ENCODE peak calls at places on chromosomes 3 and 15, in six cellular contexts. P, F, U, C, X and S are unnamed samples.

GRCh38 chr15:34318277-34319079 is 19.1 kb downstream of the SLC12A6 start:
- DNase-seq in P (peak; percentile 51), F (peak; percentile 67), U (peak; percentile 64), C (peak; percentile 70), X (no peak), S (no peak)

GRCh38 chr3:94515983-94516382 is 453.1 kb downstream of the NSUN3 start:
- DNase-seq in P (no peak), F (no peak), U (no peak), C (no peak), X (no peak), S (no peak)

GRCh38 chr15:68149059-68149458 is 56.1 kb downstream of the CALML4 start:
- DNase-seq in P (no peak), F (no peak), U (no peak), C (no peak), X (no peak), S (no peak)

GRCh38 chr15:48112242-48112641 is 8.5 kb upstream of the SLC24A5 start:
- DNase-seq in P (no peak), F (peak; percentile 26), U (peak; percentile 53), C (no peak), X (no peak), S (no peak)

GRCh38 chr3:141421639-141422319 is 53.5 kb downstream of the ZBTB38 start:
- DNase-seq in P (no peak), F (no peak), U (no peak), C (no peak), X (no peak), S (no peak)

GRCh38 chr3:192915306-192915705 is 2.4 kb downstream of the MB21D2 start:
- DNase-seq in P (no peak), F (no peak), U (peak; percentile 54), C (no peak), X (no peak), S (no peak)

GRCh38 chr3:37980477-37981347 is 9.9 kb upstream of the VILL start:
- DNase-seq in P (no peak), F (no peak), U (no peak), C (no peak), X (no peak), S (no peak)

GRCh38 chr3:13011369-13012227 is 61.6 kb downstream of the IQSEC1 start:
- DNase-seq in P (no peak), F (no peak), U (no peak), C (no peak), X (peak; percentile 82), S (no peak)

GRCh38 chr15:80949756-80950155 is 39.9 kb downstream of the MESD start:
- DNase-seq in P (no peak), F (peak; percentile 9), U (no peak), C (peak; percentile 23), X (no peak), S (no peak)

GRCh38 chr15:76866716-76867321 is 38.3 kb downstream of the SCAPER start:
- DNase-seq in P (no peak), F (no peak), U (peak; percentile 44), C (no peak), X (no peak), S (no peak)

GRCh38 chr3:80010021-80010420 is 242.2 kb upstream of the ROBO1 start:
- DNase-seq in P (no peak), F (no peak), U (no peak), C (no peak), X (no peak), S (no peak)

GRCh38 chr15:39583586-39584265 is 2.8 kb downstream of the THBS1 start:
- DNase-seq in P (no peak), F (peak; percentile 34), U (no peak), C (no peak), X (no peak), S (peak; percentile 66)
- TF ChIP-seq CTCF in P (peak; percentile 51), F (no peak), U (peak; percentile 28), C (peak; percentile 25), X (peak; percentile 29), S (peak; percentile 29)

DNA sequence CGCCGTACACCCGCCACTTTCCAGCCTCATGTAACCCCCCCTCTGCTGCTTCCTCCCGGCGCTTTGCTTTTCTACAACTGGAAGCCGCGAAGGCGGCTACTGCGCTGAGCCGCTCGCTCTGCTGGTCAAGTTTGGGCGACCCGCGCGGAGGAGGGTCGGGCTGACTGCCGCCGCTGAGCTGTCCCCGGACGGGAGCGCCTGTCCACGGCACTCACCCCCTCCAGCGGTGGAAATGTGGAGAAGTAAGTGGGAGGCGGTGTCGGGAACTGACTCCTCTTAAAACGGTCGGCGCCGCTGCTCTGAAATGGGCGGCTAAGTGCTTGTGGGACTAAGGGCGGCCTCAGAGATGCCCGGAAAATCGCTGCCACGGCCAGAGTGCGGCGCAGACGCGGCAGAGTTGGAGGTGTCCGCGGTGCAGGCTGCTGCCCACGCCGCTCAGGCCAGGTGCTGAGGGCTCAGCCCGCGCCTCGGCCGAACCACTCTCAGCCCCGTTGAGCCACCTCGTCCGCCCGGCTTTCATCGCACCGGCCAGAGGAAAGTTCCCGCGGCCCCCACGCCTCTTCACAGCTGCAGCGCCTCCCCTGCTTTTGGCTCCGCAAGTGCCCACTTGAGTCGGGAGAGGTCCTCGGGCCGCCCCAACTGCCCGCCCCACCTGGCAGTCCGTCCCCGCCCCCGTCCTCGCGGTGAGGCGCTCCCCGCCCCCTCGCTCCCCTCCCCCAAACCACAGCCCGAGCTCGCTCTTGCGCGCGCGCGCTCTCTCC is 394 bp upstream of the EPHA6 start:
- DNase-seq in P (peak; percentile 37), F (no peak), U (peak; percentile 83), C (peak; percentile 72), X (peak; percentile 70), S (peak; percentile 84)
- TF ChIP-seq CTCF in P (no peak), F (no peak), U (no peak), C (peak; percentile 9), X (no peak), S (no peak)

GRCh38 chr3:195770081-195770840 is 41.5 kb downstream of the MUC4 start:
- DNase-seq in P (no peak), F (no peak), U (no peak), C (no peak), X (peak; percentile 39), S (peak; percentile 38)

GRCh38 chr3:195777975-195778374 is 33.8 kb downstream of the MUC4 start:
- DNase-seq in P (no peak), F (no peak), U (no peak), C (no peak), X (no peak), S (peak; percentile 42)

GRCh38 chr3:195771651-195772300 is 40.0 kb downstream of the MUC4 start:
- DNase-seq in P (no peak), F (no peak), U (no peak), C (no peak), X (peak; percentile 38), S (peak; percentile 46)

GRCh38 chr3:195773956-195774537 is 37.7 kb downstream of the MUC4 start:
- DNase-seq in P (no peak), F (no peak), U (no peak), C (no peak), X (peak; percentile 51), S (peak; percentile 46)

GRCh38 chr3:195774917-195775316 is 36.8 kb downstream of the MUC4 start:
- DNase-seq in P (peak; percentile 56), F (peak; percentile 66), U (peak; percentile 60), C (no peak), X (peak; percentile 83), S (peak; percentile 68)
- TF ChIP-seq CTCF in P (peak; percentile 59), F (peak; percentile 37), U (peak; percentile 29), C (peak; percentile 16), X (peak; percentile 55), S (peak; percentile 52)

GRCh38 chr3:173398111-173398479 is 551 bp downstream of the NLGN1 start:
- DNase-seq in P (no peak), F (no peak), U (no peak), C (no peak), X (no peak), S (no peak)

GRCh38 chr3:173399001-173399400 is 1.5 kb downstream of the NLGN1 start:
- DNase-seq in P (no peak), F (no peak), U (no peak), C (no peak), X (no peak), S (no peak)

GRCh38 chr3:173396191-173397041 is 1.1 kb upstream of the NLGN1 start:
- DNase-seq in P (no peak), F (no peak), U (no peak), C (no peak), X (no peak), S (no peak)

GRCh38 chr3:173395412-173396181 is 1.9 kb upstream of the NLGN1 start:
- DNase-seq in P (peak; percentile 87), F (peak; percentile 71), U (peak; percentile 61), C (peak; percentile 95), X (peak; percentile 93), S (peak; percentile 95)

DNA sequence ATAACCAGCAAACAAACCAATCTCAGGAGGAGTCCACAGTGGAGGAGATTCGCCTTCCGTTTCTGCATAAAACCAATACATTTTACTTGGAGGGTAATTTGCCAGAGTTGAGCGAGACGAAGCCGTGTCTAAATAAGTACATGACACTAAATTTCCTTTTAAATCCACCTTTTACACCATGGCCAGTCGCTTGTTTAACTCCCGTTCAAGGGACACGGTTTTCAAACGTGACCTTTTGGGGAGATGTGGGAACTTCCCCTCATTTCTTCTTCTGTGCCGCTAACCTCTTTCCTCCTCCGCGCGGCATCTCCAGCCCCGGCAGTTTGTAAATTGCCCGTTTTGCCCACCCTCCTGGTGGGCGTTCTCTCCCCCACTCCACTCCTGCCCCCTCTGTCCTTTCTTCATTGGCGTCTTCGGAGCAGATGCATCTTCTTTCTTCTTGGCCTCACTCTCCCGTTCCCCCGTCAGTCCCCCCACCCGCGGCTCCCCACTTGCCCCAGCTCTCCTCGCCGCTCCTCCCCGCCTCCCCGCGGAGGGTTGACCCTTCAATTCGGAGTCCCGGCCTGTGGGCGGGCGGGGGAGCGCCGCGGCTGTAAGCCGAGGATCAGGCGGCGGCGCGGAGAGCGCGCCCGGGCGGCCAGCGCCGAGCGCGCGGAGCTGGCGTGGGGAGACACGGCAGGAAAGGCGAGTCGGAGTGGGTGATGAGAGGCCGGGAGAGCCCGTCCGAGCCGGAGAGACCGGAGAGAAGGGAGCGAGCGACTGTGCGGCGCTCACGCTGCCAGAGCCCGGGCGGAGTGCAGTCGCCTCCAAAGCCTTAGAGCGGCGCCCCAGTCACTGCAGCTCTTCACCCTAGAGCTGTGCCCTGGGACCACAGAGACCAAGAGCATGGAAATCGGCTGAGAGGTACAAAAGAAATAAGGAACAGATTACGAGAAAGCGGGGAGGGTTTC is at the start of gene NLGN1:
- DNase-seq in P (peak; percentile 72), F (peak; percentile 44), U (no peak), C (peak; percentile 83), X (peak; percentile 83), S (peak; percentile 90)
- TF ChIP-seq CTCF in P (peak; percentile 24), F (no peak), U (no peak), C (peak; percentile 25), X (peak; percentile 35), S (no peak)

DNA sequence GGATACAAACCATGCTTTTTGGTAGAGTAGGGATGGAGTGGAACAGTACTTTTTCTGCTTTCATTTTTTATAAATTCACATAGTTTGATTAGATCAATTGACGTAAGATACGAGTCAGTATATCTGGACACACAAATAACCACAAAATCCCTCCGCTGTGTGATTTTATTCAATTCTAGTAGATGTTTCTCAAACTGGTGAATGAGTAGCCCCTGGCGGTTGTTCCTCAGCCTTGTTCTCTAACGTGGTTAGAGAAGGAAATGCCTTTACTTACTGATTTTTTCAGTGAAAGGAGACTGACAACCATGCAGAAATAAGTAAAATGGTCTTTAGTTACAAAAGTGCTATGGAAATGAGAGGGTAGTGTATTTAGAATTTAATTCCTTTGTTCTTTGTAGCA is 161.0 kb downstream of the TCF12 start:
- DNase-seq in P (no peak), F (no peak), U (no peak), C (no peak), X (no peak), S (no peak)
- TF ChIP-seq CTCF in P (no peak), F (no peak), U (no peak), C (no peak), X (no peak), S (no peak)